ENCODE peak calls at places on chromosomes 3 and 15, in five cellular contexts. One of them, this sample, is unnamed.

GRCh38 chr3:123292321-123293310 is 90.9 kb downstream of the SEC22A start:
- DNase-seq in endothelial cell of umbilical vein: no peak
- DNase-seq in GM23248: no peak
- DNase-seq in MM.1S: no peak
- DNase-seq in GM23338: no peak
- DNase-seq in this sample: no peak

GRCh38 chr15:61794276-61794675 is 266.0 kb downstream of the VPS13C start:
- DNase-seq in MM.1S: no peak
- DNase-seq in GM23248: peak; percentile 5
- DNase-seq in GM23338: no peak
- DNase-seq in endothelial cell of umbilical vein: no peak
- DNase-seq in this sample: no peak

GRCh38 chr3:65466300-65466988 is 572.3 kb downstream of the MAGI1 start:
- DNase-seq in GM23338: peak; percentile 82
- DNase-seq in MM.1S: no peak
- DNase-seq in GM23248: no peak
- DNase-seq in endothelial cell of umbilical vein: no peak
- DNase-seq in this sample: no peak

GRCh38 chr3:84772841-84773240 is 185.9 kb upstream of the CADM2 start:
- DNase-seq in GM23248: no peak
- DNase-seq in endothelial cell of umbilical vein: no peak
- DNase-seq in GM23338: peak; percentile 47
- DNase-seq in MM.1S: no peak
- DNase-seq in this sample: no peak

GRCh38 chr3:52054689-52055511 is 1.5 kb downstream of the DUSP7 start:
- DNase-seq in GM23338: peak; percentile 62
- DNase-seq in endothelial cell of umbilical vein: peak; percentile 20
- DNase-seq in GM23248: peak; percentile 57
- DNase-seq in MM.1S: peak; percentile 21
- DNase-seq in this sample: no peak

GRCh38 chr15:72034859-72035650 is 82.9 kb downstream of the MYO9A start:
- DNase-seq in GM23338: no peak
- DNase-seq in GM23248: no peak
- DNase-seq in endothelial cell of umbilical vein: no peak
- DNase-seq in MM.1S: no peak
- DNase-seq in this sample: no peak

GRCh38 chr15:87619161-87619960 is 637.2 kb downstream of the NTRK3 start:
- DNase-seq in GM23248: peak; percentile 72
- DNase-seq in MM.1S: no peak
- DNase-seq in endothelial cell of umbilical vein: peak; percentile 73
- DNase-seq in GM23338: no peak
- DNase-seq in this sample: no peak

GRCh38 chr3:18481946-18482548 is 56.9 kb upstream of the SATB1 start:
- DNase-seq in GM23338: no peak
- DNase-seq in MM.1S: no peak
- DNase-seq in endothelial cell of umbilical vein: no peak
- DNase-seq in GM23248: no peak
- DNase-seq in this sample: no peak

GRCh38 chr3:24763421-24763820 is 268.8 kb upstream of the THRB start:
- DNase-seq in endothelial cell of umbilical vein: no peak
- DNase-seq in GM23338: no peak
- DNase-seq in MM.1S: no peak
- DNase-seq in GM23248: no peak
- DNase-seq in this sample: no peak

GRCh38 chr3:10597733-10598132 is 92.3 kb upstream of the ATP2B2 start:
- DNase-seq in GM23248: no peak
- DNase-seq in MM.1S: no peak
- DNase-seq in endothelial cell of umbilical vein: no peak
- DNase-seq in GM23338: no peak
- DNase-seq in this sample: no peak

GRCh38 chr15:67224889-67225288 is 29.6 kb downstream of the AAGAB start:
- DNase-seq in GM23338: no peak
- DNase-seq in endothelial cell of umbilical vein: no peak
- DNase-seq in MM.1S: no peak
- DNase-seq in GM23248: no peak
- DNase-seq in this sample: no peak

DNA sequence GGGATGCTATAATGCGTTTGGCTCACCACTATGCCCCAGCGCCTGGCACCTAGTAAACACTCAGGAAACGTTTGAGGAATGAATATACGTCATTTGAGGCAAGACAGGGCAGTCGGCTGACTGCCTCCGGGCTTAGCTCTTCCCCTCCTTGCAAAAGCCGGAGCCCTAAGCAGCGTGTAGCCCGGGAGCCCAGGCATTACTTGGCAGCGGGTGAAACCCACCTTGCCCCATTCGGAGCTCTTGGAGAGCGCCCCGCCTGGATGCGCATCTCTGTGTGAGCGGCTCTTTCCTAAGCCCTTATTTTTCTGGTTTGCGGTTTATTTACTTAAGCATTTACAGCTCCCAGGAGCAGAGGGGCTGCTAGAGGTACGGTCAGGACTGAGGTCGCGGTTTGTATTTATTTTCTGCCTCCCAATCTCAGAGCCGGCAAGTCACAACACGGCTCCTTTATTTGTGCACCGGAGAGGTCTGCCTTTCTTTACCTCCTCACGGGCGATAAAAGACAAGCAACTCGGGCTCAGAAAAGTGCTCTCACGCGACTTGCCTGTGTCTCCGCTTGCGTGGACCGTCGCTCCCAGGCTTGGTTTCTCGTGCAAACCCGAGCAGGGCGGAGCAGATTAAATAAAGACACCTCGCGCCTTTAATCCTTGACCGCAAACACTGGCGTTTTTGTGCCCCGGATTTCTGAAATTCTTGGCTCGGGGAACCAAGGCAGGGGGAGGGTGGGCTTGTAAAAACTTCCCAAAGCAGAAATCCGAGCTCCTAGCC is 724 bp upstream of the ITPR1 start:
- DNase-seq in endothelial cell of umbilical vein: peak; percentile 65
- DNase-seq in MM.1S: peak; percentile 50
- DNase-seq in GM23338: peak; percentile 79
- DNase-seq in GM23248: peak; percentile 84
- DNase-seq in this sample: peak; percentile 8
- TF ChIP-seq EZH2 in endothelial cell of umbilical vein: no peak
- TF ChIP-seq EZH2 in MM.1S: no peak
- TF ChIP-seq EZH2 in GM23338: no peak
- TF ChIP-seq EZH2 in GM23248: no peak
- TF ChIP-seq EZH2 in this sample: no peak

GRCh38 chr3:78140274-78140673 is 1100.4 kb downstream of the ROBO2 start:
- DNase-seq in endothelial cell of umbilical vein: peak; percentile 26
- DNase-seq in MM.1S: no peak
- DNase-seq in GM23248: no peak
- DNase-seq in GM23338: no peak
- DNase-seq in this sample: no peak

GRCh38 chr3:78139166-78139565 is 1099.3 kb downstream of the ROBO2 start:
- DNase-seq in GM23248: peak; percentile 29
- DNase-seq in GM23338: no peak
- DNase-seq in endothelial cell of umbilical vein: peak; percentile 71
- DNase-seq in MM.1S: no peak
- DNase-seq in this sample: no peak

GRCh38 chr3:78143000-78143399 is 1103.1 kb downstream of the ROBO2 start:
- DNase-seq in endothelial cell of umbilical vein: peak; percentile 75
- DNase-seq in GM23248: no peak
- DNase-seq in GM23338: no peak
- DNase-seq in MM.1S: no peak
- DNase-seq in this sample: no peak

DNA sequence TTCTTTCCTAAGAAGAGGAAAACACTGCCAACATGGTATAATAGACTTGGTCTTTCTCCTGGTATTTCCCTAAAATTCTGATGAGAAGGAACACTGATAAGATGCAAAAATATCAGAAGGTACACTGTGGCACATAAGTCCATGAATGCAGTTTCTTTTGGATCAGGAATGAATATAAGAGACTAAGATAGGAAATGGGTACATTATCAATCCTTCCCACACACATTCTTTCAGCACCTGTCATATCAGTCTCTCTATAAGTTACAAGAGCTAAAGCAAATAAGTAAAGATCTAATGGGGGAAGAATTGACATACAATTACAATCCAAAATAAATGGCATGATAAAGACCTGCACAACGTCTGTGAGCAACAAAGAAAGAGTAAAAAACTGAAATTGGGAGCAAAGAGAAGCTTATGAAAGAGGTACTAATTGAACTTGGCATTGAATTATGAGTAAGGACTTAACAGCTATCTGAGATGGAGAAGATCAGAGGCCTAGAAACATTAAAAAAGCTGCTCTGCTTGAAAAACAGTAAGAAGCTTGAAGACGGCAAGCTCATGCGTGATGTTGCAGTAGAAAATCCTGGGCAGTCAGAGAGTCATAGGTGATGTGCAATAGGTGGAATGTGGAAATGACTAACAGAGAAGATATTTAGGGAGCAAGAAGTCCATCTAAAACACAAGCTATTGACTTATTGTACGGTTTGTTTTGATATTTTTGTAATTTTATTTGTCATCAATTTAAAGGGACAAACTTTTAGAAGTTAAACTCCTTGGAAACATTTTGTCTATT is 1101.2 kb downstream of the ROBO2 start:
- DNase-seq in GM23338: no peak
- DNase-seq in MM.1S: no peak
- DNase-seq in endothelial cell of umbilical vein: peak; percentile 61
- DNase-seq in GM23248: peak; percentile 16
- DNase-seq in this sample: no peak
- H3K27ac ChIP-seq in GM23338: no peak overlapping the region
- H3K27ac ChIP-seq in MM.1S: no peak overlapping the region
- H3K27ac ChIP-seq in endothelial cell of umbilical vein: peak overlapping the region; percentile 67
- H3K27ac ChIP-seq in GM23248: no peak overlapping the region
- H3K27ac ChIP-seq in this sample: no peak overlapping the region

DNA sequence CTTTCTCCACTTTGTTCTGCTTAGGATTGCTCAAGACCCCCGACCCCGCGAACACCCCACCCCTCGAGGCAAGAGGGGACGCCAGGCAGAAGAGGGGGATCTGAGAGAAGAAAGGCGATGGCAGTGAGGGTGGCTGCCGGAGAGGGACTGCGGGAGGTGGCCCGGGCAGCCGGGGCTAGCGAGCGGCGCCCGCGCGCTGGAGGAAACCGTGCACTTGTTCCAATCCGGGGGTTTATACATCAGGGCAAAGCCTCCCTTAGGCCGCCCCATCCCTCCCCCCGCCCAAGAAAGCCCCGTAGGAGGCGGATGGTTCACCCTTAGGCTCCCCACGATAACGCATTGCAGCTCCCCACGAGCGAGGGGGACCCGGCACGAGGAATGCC is 475 bp downstream of the ERC2 start:
- DNase-seq in MM.1S: no peak
- DNase-seq in endothelial cell of umbilical vein: no peak
- DNase-seq in GM23338: peak; percentile 53
- DNase-seq in GM23248: peak; percentile 10
- DNase-seq in this sample: no peak
- H3K4me3 ChIP-seq in MM.1S: no peak overlapping the region
- H3K4me3 ChIP-seq in endothelial cell of umbilical vein: peak overlapping the region; percentile 83
- H3K4me3 ChIP-seq in GM23338: peak overlapping the region; percentile 74
- H3K4me3 ChIP-seq in GM23248: peak overlapping the region; percentile 59
- H3K4me3 ChIP-seq in this sample: peak overlapping the region; percentile 75

GRCh38 chr3:87359025-87359424 is 82.6 kb upstream of the POU1F1 start:
- DNase-seq in endothelial cell of umbilical vein: no peak
- DNase-seq in GM23338: no peak
- DNase-seq in MM.1S: no peak
- DNase-seq in GM23248: no peak
- DNase-seq in this sample: no peak
- TF ChIP-seq EZH2 in endothelial cell of umbilical vein: no peak
- TF ChIP-seq EZH2 in GM23338: no peak
- TF ChIP-seq EZH2 in MM.1S: no peak
- TF ChIP-seq EZH2 in GM23248: no peak
- TF ChIP-seq EZH2 in this sample: no peak

GRCh38 chr3:179958143-179958542 is 78.6 kb downstream of the PEX5L start:
- DNase-seq in endothelial cell of umbilical vein: no peak
- DNase-seq in GM23248: no peak
- DNase-seq in GM23338: no peak
- DNase-seq in MM.1S: no peak
- DNase-seq in this sample: no peak

GRCh38 chr3:179961081-179962078 is 75.4 kb downstream of the PEX5L start:
- DNase-seq in MM.1S: no peak
- DNase-seq in GM23248: no peak
- DNase-seq in GM23338: no peak
- DNase-seq in endothelial cell of umbilical vein: no peak
- DNase-seq in this sample: no peak

GRCh38 chr3:179964867-179965266 is 71.9 kb downstream of the PEX5L start:
- DNase-seq in GM23248: no peak
- DNase-seq in MM.1S: no peak
- DNase-seq in endothelial cell of umbilical vein: no peak
- DNase-seq in GM23338: no peak
- DNase-seq in this sample: no peak

GRCh38 chr3:179958759-179959158 is 78.0 kb downstream of the PEX5L start:
- DNase-seq in endothelial cell of umbilical vein: no peak
- DNase-seq in GM23338: no peak
- DNase-seq in MM.1S: no peak
- DNase-seq in GM23248: no peak
- DNase-seq in this sample: no peak

DNA sequence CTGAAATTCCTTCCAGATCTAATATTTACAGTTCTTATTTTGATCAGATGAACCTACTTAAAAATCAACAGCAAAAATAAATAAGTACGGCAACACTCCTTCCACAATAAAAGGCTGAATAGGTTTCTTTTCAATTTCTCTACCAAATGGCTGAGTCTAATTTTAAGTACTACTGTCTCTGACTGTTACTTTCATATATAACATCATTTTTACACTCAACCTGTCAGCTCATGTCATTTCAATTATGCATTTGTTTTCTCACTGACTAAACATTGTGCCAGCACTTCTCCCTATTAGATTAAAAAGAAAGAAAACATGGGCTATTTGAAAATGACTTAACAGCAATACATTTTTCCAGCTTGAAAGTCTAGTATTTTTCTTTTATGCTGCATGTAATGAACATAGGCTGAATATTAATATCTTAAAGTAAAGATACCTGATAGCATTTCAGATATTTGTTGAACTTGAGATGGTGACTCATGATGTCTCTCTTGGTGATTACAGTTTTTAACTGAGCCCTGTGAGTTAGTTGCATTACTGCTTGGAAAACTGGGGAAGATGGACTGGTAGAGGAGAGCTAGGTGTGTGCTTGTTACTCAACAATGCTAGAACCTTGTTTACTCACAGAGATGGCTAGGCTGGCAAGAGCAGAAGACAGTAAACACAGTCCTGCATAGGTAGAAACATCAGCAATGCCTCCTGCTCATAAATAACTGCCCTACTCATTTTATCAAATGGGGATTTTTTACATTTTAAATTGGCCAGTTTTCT is 73.9 kb downstream of the PEX5L start:
- DNase-seq in GM23248: no peak
- DNase-seq in MM.1S: no peak
- DNase-seq in endothelial cell of umbilical vein: no peak
- DNase-seq in GM23338: no peak
- DNase-seq in this sample: no peak
- H3K27ac ChIP-seq in GM23248: no peak overlapping the region
- H3K27ac ChIP-seq in MM.1S: no peak overlapping the region
- H3K27ac ChIP-seq in endothelial cell of umbilical vein: no peak overlapping the region
- H3K27ac ChIP-seq in GM23338: no peak overlapping the region
- H3K27ac ChIP-seq in this sample: no peak overlapping the region